ENCODE peak calls at places on chromosomes 16 and 17, in five cellular contexts. P is HepG2, X is K562, B is H1, O is GM12878. W is an unnamed sample.

GRCh38 chr17:17989618-17990017 is 17.0 kb downstream of the DRC3 start:
- DNase-seq in P (no peak), X (no peak), B (no peak), O (no peak), W (no peak)

GRCh38 chr16:71629617-71630016 is 3.6 kb downstream of the MARVELD3 start:
- DNase-seq in P (no peak), X (no peak), B (no peak), O (no peak), W (no peak)

GRCh38 chr17:39920218-39921210 is 2.1 kb upstream of the GSDMB start:
- DNase-seq in P (no peak), X (no peak), B (no peak), O (no peak), W (no peak)

GRCh38 chr17:78530675-78531074 is 46.5 kb downstream of the DNAH17 start:
- DNase-seq in P (no peak), X (no peak), B (no peak), O (no peak), W (no peak)

GRCh38 chr17:78605429-78605828 is 28.2 kb upstream of the DNAH17 start:
- DNase-seq in P (no peak), X (no peak), B (no peak), O (no peak), W (no peak)

GRCh38 chr17:21287703-21288449 is 3.4 kb downstream of the MAP2K3 start:
- DNase-seq in P (peak; percentile 97), X (no peak), B (no peak), O (peak; percentile 83), W (peak; percentile 43)

GRCh38 chr16:20610192-20610891 is 34.2 kb upstream of the ACSM2B start:
- DNase-seq in P (peak; percentile 27), X (peak; percentile 29), B (no peak), O (no peak), W (no peak)

GRCh38 chr16:53207810-53208752 is 153.3 kb downstream of the CHD9 start:
- DNase-seq in P (peak; percentile 72), X (peak; percentile 91), B (peak; percentile 53), O (peak; percentile 69), W (peak; percentile 77)

GRCh38 chr16:4882261-4882632 is 35.0 kb downstream of the UBN1 start:
- DNase-seq in P (no peak), X (no peak), B (no peak), O (no peak), W (peak; percentile 73)

GRCh38 chr17:17285951-17286350 is 4.9 kb upstream of the COPS3 start:
- DNase-seq in P (no peak), X (no peak), B (no peak), O (no peak), W (no peak)

GRCh38 chr16:53773150-53773846 is 69.3 kb downstream of the FTO start:
- DNase-seq in P (peak; percentile 81), X (peak; percentile 65), B (no peak), O (peak; percentile 13), W (peak; percentile 52)

GRCh38 chr17:17546399-17547185 is 44.9 kb downstream of the PEMT start:
- DNase-seq in P (no peak), X (no peak), B (no peak), O (no peak), W (peak; percentile 81)

GRCh38 chr16:85929259-85929704 is 30.3 kb downstream of the IRF8 start:
- DNase-seq in P (no peak), X (no peak), B (no peak), O (no peak), W (no peak)

GRCh38 chr16:48946687-48947370 is 334.8 kb downstream of the CBLN1 start:
- DNase-seq in P (no peak), X (no peak), B (no peak), O (no peak), W (peak; percentile 27)

GRCh38 chr17:28497931-28498330 is 8.2 kb upstream of the FOXN1 start:
- DNase-seq in P (no peak), X (no peak), B (peak; percentile 61), O (no peak), W (no peak)

GRCh38 chr17:37124074-37124824 is 175.5 kb downstream of the AATF start:
- DNase-seq in P (no peak), X (no peak), B (no peak), O (no peak), W (no peak)

GRCh38 chr16:14564881-14565687 is 65.0 kb downstream of the PARN start:
- DNase-seq in P (peak; percentile 34), X (no peak), B (no peak), O (no peak), W (no peak)

GRCh38 chr16:21626659-21627277 is 25.6 kb downstream of the IGSF6 start:
- DNase-seq in P (peak; percentile 83), X (no peak), B (no peak), O (no peak), W (peak; percentile 83)

GRCh38 chr17:45646288-45646988 is 137.7 kb upstream of the CRHR1 start:
- DNase-seq in P (peak; percentile 27), X (no peak), B (no peak), O (no peak), W (no peak)

GRCh38 chr16:58509256-58510096 is 5.8 kb upstream of the SETD6 start:
- DNase-seq in P (no peak), X (no peak), B (no peak), O (no peak), W (no peak)

GRCh38 chr17:40284085-40284713 is 3.5 kb upstream of the CDC6 start:
- DNase-seq in P (no peak), X (no peak), B (no peak), O (no peak), W (no peak)

GRCh38 chr17:49407981-49408501 is 6.6 kb downstream of the PHB1 start:
- DNase-seq in P (peak; percentile 87), X (peak; percentile 81), B (peak; percentile 97), O (no peak), W (peak; percentile 92)

GRCh38 chr16:24523569-24523968 is 15.8 kb upstream of the RBBP6 start:
- DNase-seq in P (no peak), X (no peak), B (no peak), O (no peak), W (peak; percentile 64)

DNA sequence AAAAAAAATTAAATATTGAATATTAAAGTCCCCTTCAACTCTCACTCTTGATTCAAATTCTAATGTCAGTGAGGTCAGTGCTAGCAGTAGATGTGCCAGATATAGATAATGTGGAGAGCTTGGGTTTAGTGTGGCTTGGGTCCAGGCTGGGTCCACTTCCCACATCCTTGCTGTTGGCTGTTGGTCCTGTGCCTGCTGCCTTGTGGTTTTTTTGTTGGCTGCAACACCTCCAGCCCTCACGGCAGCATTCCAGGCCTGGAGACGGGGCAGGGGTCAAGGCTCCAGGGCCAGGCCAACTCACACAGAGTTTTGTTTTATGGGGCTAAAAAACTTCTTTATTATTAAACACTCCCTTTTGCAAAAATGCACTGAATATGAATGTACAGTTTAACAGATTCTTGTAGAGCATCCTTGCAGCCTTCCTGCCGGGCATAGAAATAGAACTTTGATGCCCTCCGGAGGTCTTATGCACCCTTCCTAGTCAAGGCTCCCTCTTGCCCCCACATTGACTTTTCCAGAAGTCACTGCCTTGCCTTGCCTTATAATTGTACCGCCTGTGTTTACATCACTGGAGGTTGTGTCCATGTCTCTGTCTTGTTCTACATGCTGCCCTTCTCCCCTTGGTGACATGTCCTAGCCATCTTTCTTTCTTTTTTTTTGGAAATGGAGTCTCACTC is 25.5 kb upstream of the MYO15B start:
- DNase-seq in P (no peak), X (no peak), B (no peak), O (no peak), W (no peak)
- TF ChIP-seq GABPA in P (no peak), X (no peak), B (no peak), O (no peak), W (no peak)

DNA sequence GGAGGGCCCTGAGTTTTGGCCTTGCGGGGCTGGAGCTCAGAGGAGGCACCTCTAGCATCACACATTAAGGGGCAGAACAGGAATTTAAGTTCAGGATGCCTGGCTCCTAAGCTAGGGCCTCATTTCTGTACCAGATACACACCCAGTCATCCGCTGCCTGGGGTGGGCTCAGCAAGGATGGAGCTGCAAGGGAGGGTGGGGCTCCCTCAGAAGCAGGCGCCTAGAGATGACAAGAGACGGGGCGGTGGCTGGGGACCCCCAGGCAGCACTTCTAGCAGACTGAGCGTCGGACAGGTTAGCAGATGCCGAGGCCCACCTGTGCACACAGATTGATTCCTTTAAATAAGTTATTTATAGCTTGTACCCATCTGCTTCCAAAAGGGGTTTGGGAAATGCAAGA is 47.5 kb upstream of the CBFA2T3 start:
- DNase-seq in P (no peak), X (no peak), B (no peak), O (no peak), W (no peak)
- TF ChIP-seq USF2 in P (no peak), X (no peak), B (no peak), O (no peak), W (no peak)

DNA sequence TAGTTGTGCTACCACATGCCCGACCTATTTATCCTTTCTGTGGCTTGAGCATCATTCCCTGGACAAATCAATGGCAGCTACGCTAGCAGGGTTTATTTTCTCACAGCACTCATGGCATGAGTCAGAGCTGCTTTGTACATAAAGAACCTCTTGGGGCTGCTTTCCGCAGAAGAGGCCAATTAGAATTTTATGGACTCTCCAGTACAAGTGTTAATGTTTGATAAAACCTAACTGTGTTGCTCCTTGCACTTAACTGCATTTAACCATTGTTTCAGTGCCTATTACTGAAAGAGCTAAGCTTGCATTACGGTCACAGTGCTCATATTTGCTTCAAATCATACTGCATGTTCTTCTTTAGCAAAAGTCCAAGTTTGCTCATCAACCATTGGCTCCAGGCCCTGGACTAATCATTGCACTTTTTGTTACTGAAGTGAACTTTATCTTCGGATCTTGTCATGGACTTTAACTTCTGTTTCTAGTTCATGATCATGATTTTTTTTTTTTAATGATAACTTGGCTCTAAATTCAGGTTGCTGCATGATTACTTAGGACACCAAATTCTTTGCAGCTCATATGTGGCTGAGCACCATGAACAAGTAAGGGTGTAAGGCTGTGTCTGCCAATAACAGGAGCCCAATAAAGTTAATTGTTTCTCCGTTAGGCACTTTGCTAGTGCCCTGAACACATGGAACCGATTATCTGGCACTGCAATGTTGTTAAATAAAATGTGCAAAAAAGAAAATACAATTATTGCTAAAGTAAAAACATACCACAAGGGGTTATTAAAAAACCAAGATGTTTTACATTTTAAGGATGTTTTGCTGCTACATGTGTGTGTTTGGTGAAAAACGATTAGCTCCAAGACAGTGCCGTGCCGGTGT is 492.2 kb downstream of the KCNJ2 start:
- DNase-seq in P (no peak), X (no peak), B (no peak), O (no peak), W (no peak)
- TF ChIP-seq GABPA in P (no peak), X (no peak), B (no peak), O (no peak), W (no peak)

DNA sequence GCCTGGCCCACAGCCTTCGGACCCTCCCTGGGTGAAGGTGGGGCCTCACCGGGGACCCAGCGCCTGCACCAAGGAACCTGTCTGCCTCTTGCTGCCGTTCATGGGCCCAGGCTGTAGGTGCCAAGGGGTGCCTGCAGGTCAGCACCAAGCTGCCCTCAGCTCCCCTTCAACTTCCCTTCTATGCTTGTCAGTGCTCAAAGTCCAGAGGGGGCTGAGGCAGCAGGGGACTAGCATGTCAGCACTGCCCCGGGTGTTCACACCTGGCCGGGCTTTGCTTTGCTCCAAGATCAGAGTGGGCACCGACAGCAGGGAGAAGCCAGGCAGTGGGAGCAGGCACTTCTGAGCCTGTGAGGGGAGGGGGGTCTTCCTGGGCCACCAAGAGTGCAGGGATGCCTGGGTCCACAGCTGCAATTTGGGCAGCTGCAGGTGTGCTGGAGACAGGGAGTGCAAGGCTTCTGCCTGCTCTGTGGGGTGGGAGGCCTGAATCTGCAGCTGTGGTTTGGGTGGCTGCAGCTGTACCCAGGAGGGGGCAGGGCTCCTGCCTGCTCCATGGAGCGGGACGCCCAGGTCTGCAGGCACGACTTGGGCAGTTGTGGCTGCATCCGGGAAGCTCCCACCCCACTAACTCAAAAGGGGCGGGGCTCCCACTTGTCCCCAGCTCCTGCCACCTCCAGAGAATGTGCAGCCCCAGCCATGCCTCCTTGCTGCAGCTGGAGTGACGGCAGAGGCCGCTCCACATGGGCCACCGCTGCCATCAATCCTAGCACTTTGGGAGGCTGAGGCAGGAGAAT is 27.6 kb upstream of the PRM1 start:
- DNase-seq in P (peak; percentile 87), X (no peak), B (no peak), O (peak; percentile 81), W (no peak)
- TF ChIP-seq USF2 in P (no peak), X (no peak), B (no peak), O (no peak), W (no peak)

GRCh38 chr16:30724641-30725464 is 23.4 kb upstream of the PHKG2 start:
- DNase-seq in P (no peak), X (no peak), B (no peak), O (no peak), W (no peak)
- TF ChIP-seq GABPA in P (no peak), X (no peak), B (no peak), O (no peak), W (no peak)